ENCODE peak calls at places on chromosomes 3 and 15, in four cellular contexts. P is CD4-positive, alpha-beta T cell; L is MM.1S; U is ovary. Y is an unnamed sample. For H3K27me3, the result is how much of the 10 kb centered on the place peaks cover.

GRCh38 chr15:64247906-64248541 is 85.2 kb upstream of the PPIB start:
- DNase-seq in P (no peak), L (no peak), U (no peak), Y (no peak)

GRCh38 chr3:20511863-20512262 is 325.9 kb upstream of the SGO1 start:
- DNase-seq in P (no peak), L (peak), U (no peak), Y (no peak)

GRCh38 chr15:47820780-47821319 is 103.5 kb downstream of the SEMA6D start:
- DNase-seq in P (no peak), L (no peak), U (no peak), Y (no peak)

GRCh38 chr3:119323401-119324107 is 29.4 kb downstream of the ARHGAP31 start:
- DNase-seq in P (peak), L (no peak), U (no peak), Y (no peak)

GRCh38 chr15:49620174-49620573 is 444 bp downstream of the FAM227B start:
- DNase-seq in P (no peak), L (peak), U (peak), Y (no peak)

GRCh38 chr15:36791849-36792618 is 212.6 kb downstream of the CDIN1 start:
- DNase-seq in P (no peak), L (no peak), U (no peak), Y (no peak)

GRCh38 chr3:71102111-71103039 is 481.2 kb downstream of the FOXP1 start:
- DNase-seq in P (no peak), L (no peak), U (no peak), Y (no peak)

GRCh38 chr15:38253448-38253847 is 812 bp downstream of the SPRED1 start:
- DNase-seq in P (no peak), L (no peak), U (no peak), Y (no peak)

GRCh38 chr15:41990691-41991090 is 18.3 kb upstream of the EHD4 start:
- DNase-seq in P (no peak), L (no peak), U (no peak), Y (no peak)

GRCh38 chr3:112167758-112168157 is 34.7 kb upstream of the GCSAM start:
- DNase-seq in P (no peak), L (no peak), U (no peak), Y (no peak)

GRCh38 chr3:170961616-170962400 is 53.4 kb upstream of the EIF5A2 start:
- DNase-seq in P (no peak), L (peak), U (no peak), Y (no peak)

GRCh38 chr15:57324944-57325679 is 51.2 kb upstream of the CGNL1 start:
- DNase-seq in P (no peak), L (no peak), U (no peak), Y (no peak)

GRCh38 chr3:7710284-7710683 is 791.3 kb upstream of the LMCD1 start:
- DNase-seq in P (no peak), L (no peak), U (no peak), Y (no peak)

GRCh38 chr15:38750816-38751215 is 186.2 kb upstream of the RASGRP1 start:
- DNase-seq in P (no peak), L (no peak), U (no peak), Y (no peak)

GRCh38 chr3:143934791-143935190 is 36.8 kb upstream of the DIPK2A start:
- DNase-seq in P (no peak), L (no peak), U (no peak), Y (no peak)

GRCh38 chr3:9345041-9345440 is 17.8 kb upstream of the THUMPD3 start:
- DNase-seq in P (no peak), L (no peak), U (no peak), Y (no peak)

GRCh38 chr3:99394831-99395733 is 243.3 kb upstream of the COL8A1 start:
- DNase-seq in P (no peak), L (no peak), U (no peak), Y (no peak)

GRCh38 chr3:152508705-152509104 is 240.0 kb downstream of the MBNL1 start:
- DNase-seq in P (no peak), L (peak), U (no peak), Y (no peak)

GRCh38 chr15:40344631-40345120 is 3.9 kb upstream of the CCDC9B start:
- DNase-seq in P (peak), L (peak), U (peak), Y (no peak)

GRCh38 chr15:80780416-80781221 is 1.4 kb downstream of the CEMIP start:
- DNase-seq in P (no peak), L (no peak), U (peak), Y (no peak)

GRCh38 chr15:80485370-80486164 is 81.4 kb downstream of the ARNT2 start:
- DNase-seq in P (no peak), L (no peak), U (no peak), Y (no peak)

GRCh38 chr15:42504631-42505030 is 9.2 kb downstream of the SNAP23 start:
- DNase-seq in P (no peak), L (no peak), U (no peak), Y (no peak)

GRCh38 chr3:32198714-32199113 is 39.8 kb upstream of the CMTM8 start:
- DNase-seq in P (no peak), L (no peak), U (no peak), Y (no peak)

GRCh38 chr15:57727031-57727430 is 20.5 kb downstream of the POLR2M start:
- DNase-seq in P (no peak), L (no peak), U (no peak), Y (no peak)

GRCh38 chr3:122014741-122015140 is 7.3 kb downstream of the ILDR1 start:
- DNase-seq in P (no peak), L (no peak), U (no peak), Y (no peak)

GRCh38 chr3:9091811-9092210 is 128.5 kb upstream of the RAD18 start:
- DNase-seq in P (no peak), L (no peak), U (peak), Y (no peak)

GRCh38 chr3:196060834-196061233 is 21.1 kb downstream of the TFRC start:
- DNase-seq in P (no peak), L (no peak), U (no peak), Y (no peak)

DNA sequence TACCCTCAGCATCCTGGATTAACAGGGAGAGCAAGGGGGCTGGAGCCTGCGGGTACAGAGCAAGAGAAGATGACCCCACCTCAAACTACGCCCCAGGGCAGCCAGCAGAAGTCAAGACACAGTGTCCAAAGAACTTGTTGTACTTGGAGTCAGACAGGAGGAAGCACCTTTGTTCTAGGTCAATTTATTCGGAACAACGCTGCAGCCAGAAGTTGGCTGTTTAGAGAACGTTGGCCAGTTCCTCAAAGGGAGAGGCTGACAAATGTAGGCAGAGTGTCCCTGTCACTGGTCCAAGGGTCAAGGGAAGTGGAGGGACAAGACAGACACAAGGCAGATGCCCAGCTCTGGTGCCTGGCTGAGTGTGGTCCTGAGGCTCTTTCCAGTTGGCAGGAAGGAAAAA is 32.1 kb upstream of the PIAS1 start:
- DNase-seq in P (no peak), L (no peak), U (no peak), Y (no peak)
- H3K27me3 ChIP-seq in P (under half), L (under half), U (under half), Y (under half)

DNA sequence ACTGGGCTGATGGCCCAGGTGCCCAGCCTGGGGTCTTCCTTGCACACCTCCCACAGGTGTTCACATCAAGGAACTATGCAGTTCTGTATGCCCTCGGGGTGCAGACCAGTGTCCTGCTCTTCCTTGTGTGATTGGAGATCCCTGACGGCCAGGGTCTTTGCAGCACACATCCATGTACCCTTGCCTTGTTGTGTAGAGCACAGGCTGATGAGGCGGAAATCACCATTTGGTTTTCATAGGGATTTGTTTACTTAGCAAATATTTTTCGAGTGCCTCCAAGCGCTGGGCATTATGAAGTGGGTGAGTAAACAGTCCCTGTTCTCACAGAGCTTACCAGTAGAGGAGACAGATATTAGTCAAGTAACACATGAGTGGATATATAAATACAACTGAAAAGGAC is 209.3 kb upstream of the UMPS start:
- DNase-seq in P (no peak), L (no peak), U (no peak), Y (no peak)
- H3K27me3 ChIP-seq in P (under half), L (under half), U (under half), Y (under half)

GRCh38 chr3:75782506-75782905 is 2.8 kb downstream of the ZNF717 start:
- DNase-seq in P (no peak), L (no peak), U (no peak), Y (no peak)

DNA sequence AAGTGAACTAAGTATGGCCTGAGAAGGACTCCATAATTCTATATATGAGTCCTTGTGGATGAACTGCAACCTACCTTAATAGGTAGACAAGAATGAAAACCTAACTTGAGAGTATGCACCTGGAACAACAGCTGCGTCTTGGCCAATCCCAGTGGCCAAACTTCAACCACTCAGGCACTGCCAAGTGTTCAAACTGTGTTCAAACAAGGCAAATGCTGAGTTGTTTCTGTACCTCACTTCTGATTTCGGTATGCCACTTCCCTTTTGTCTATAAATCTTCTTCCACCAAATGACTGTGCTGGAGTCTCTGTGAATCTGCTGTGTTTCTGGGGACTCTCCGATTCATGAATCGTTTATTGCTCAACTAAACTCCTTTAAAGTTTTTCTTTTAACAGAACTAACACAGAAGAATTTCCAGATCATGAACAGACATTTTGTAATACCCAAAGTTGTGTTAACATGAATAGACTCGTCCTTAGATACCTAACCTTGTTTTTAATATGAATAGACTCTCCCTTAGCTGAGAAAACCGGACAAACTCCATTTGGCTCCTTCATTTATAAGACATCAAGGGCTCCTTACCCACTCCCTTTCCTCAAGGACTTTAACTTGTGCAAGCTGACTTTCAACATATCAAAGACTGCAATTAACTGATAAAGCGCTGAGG is 4.1 kb downstream of the ZNF717 start:
- DNase-seq in P (no peak), L (peak), U (no peak), Y (no peak)
- H3K27me3 ChIP-seq in P (under half), L (under half), U (under half), Y (under half)

DNA sequence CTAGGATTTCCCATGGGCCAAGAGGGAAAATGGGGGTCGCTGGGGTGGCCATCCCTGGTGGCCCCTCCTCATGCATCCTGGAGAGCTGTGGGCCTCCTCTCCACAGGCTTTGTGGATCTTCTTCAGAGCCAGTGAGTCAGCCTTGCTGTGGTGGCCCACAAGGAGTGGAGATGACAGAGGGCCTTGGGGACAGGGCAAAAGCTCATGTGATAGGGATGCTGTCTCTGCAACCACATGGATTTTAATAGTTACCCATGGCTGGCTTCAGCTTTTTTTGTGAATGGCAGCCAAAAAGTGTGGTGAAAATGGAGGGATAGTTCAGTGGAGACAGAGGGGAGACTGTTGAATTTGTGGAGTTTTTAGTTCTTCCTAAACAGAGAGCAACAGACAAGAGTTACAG is 1.2 kb downstream of the TF start:
- DNase-seq in P (no peak), L (no peak), U (no peak), Y (no peak)
- H3K27me3 ChIP-seq in P (under half), L (under half), U (under half), Y (under half)

GRCh38 chr3:46228259-46229222 is 13.7 kb upstream of the CCR3 start:
- DNase-seq in P (no peak), L (no peak), U (no peak), Y (no peak)

GRCh38 chr3:46221368-46221767 is 13.3 kb upstream of the CCR1 start:
- DNase-seq in P (no peak), L (no peak), U (no peak), Y (no peak)

GRCh38 chr3:46218310-46218709 is 10.2 kb upstream of the CCR1 start:
- DNase-seq in P (no peak), L (no peak), U (no peak), Y (no peak)

GRCh38 chr3:46221936-46222335 is 13.8 kb upstream of the CCR1 start:
- DNase-seq in P (no peak), L (no peak), U (no peak), Y (no peak)

DNA sequence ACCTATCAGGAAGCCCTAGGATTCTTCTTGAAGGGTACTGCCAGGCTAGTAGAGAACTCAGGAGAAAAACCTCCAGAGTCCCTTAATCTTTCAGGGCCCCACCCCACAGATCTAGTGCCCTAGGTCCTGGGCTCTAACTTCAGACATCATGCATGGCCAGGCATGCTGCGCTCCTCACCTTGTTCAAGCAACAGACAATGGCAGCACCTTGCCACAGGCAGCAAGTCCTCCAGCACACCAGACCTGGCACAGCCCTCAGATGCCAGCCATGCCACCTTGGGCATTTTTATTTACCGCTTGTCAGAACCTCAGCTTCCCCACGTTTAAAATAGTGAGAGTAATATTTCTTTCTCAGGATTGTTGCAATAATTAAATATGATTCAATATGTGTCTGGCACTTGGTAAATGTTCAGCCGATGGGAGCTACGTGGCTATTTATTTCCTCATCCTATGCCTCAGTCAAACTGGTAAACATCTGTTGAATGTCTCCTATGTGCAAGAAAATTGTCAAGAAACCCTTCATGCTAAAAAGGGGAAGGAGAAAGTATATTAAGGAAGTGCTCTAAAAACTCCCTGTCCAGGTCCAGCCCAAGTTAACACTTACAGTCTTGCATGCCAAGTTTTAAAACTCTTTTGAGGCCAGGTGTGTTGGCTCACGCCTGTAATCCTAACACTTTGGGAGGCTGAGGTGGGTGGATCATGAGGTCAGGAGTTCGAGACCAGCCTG is 14.5 kb upstream of the CCR1 start:
- DNase-seq in P (no peak), L (no peak), U (no peak), Y (no peak)
- H3K27me3 ChIP-seq in P (under half), L (under half), U (under half), Y (under half)

DNA sequence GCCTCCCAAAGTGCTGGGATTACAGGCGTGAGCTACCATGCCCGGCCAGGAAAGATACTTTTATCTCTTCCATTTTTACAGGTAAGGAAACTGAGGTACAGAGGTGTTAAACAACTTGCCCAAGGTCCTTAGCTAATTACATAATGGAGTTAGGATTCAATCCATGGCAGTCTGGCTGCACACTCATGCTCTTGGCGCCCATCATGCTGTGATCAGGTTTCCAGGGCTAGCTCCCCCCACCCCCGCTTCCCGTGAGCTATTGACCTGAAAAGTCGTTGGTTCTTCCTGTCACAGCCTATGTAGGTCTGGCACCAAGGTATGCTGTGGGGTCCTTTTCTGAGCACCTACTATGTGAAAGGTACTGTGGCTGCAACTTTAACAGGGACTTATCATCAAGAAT is 55.9 kb upstream of the LARS2 start:
- DNase-seq in P (no peak), L (no peak), U (no peak), Y (no peak)
- H3K27me3 ChIP-seq in P (under half), L (under half), U (under half), Y (under half)

GRCh38 chr15:86273309-86273708 is 193.6 kb downstream of the AGBL1 start:
- DNase-seq in P (no peak), L (no peak), U (no peak), Y (no peak)
- H3K27me3 ChIP-seq in P (under half), L (under half), U (under half), Y (under half)

DNA sequence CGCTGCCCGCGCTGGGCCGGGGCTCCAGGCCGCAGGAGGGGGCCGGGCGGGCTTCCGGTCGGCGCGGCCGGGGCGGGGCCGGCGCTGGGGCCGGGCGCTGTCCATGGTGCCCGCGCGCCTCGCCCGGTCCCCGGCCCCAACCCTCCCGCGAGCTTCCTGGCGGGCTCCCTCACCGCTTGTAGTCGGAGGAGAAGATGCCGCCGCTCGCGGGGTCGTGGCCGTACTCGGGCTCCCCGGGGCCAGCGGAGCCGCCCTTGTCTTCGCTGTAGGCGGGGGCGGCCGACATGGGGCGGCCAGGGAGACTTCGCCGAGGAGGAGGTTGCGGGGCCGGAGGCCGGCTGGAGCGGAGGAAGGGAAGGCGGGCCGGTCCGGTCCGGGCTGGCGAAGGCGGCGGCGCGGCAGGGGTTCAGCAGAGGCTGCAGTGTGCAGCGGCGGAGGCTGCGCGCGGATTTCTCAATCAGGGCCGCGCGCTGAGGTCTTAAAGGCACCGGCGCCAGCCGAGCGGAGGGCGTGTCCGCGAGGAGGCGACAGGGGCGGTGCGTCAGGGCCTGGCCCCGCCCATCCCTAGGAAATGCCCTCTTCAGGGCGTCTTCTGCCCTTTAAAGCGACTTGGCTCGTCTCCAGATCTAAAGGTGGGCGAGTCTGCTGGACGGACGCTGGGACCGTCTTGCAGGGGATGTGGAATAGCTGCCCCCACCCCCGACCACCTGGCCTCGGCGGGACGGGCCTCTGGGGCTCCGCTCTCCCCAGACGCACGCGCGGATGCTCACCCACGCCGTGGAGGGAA is at the start of gene AP3B2:
- DNase-seq in P (peak), L (peak), U (peak), Y (no peak)
- H3K27me3 ChIP-seq in P (under half), L (under half), U (under half), Y (under half)